ENCODE peak calls at places on chromosomes 4 and X, in eight cellular contexts. J, Y, A, L, O, Z, X and Q are unnamed samples.

GRCh38 chr4:67087897-67088296 is 457.4 kb downstream of the CENPC start:
- DNase-seq in J (no peak), Y (no peak), A (peak), L (peak), O (no peak), Z (peak), X (peak), Q (peak)

GRCh38 chr4:20760053-20760452 is 59.8 kb downstream of the PACRGL start:
- DNase-seq in J (no peak), Y (no peak), A (peak), L (no peak), O (no peak), Z (no peak), X (no peak), Q (no peak)

GRCh38 chrX:41116948-41117347 is 31.7 kb downstream of the USP9X start:
- DNase-seq in J (no peak), Y (no peak), A (no peak), L (peak), O (no peak), Z (no peak), X (peak), Q (no peak)

GRCh38 chrX:115898382-115899001 is 272.1 kb upstream of the AGTR2 start:
- DNase-seq in J (no peak), Y (peak), A (peak), L (peak), O (peak), Z (peak), X (no peak), Q (no peak)

GRCh38 chrX:102745513-102746133 is 25.1 kb downstream of the GPRASP3 start:
- DNase-seq in J (no peak), Y (no peak), A (no peak), L (no peak), O (peak), Z (no peak), X (no peak), Q (no peak)

GRCh38 chr4:91427171-91427570 is 876.6 kb upstream of the GRID2 start:
- DNase-seq in J (no peak), Y (no peak), A (peak), L (no peak), O (no peak), Z (no peak), X (peak), Q (no peak)

GRCh38 chrX:25275159-25275558 is 259.4 kb upstream of the ARX start:
- DNase-seq in J (no peak), Y (no peak), A (peak), L (no peak), O (no peak), Z (no peak), X (no peak), Q (no peak)

GRCh38 chrX:134692990-134693389 is 34.7 kb upstream of the PLAC1 start:
- DNase-seq in J (peak), Y (no peak), A (no peak), L (peak), O (no peak), Z (no peak), X (peak), Q (no peak)

GRCh38 chr4:114378306-114378903 is 220.2 kb upstream of the UGT8 start:
- DNase-seq in J (peak), Y (no peak), A (peak), L (peak), O (no peak), Z (no peak), X (peak), Q (no peak)

GRCh38 chrX:77900688-77901087 is 1.4 kb downstream of the COX7B start:
- DNase-seq in J (no peak), Y (no peak), A (peak), L (no peak), O (no peak), Z (no peak), X (no peak), Q (no peak)

GRCh38 chrX:49155243-49155899 is 7.2 kb upstream of the MAGIX start:
- DNase-seq in J (peak), Y (peak), A (peak), L (peak), O (no peak), Z (peak), X (peak), Q (peak)

GRCh38 chrX:98956014-98956413 is 1454.1 kb downstream of the PCDH19 start:
- DNase-seq in J (no peak), Y (no peak), A (no peak), L (no peak), O (no peak), Z (no peak), X (no peak), Q (no peak)

GRCh38 chrX:49184294-49185061 is 1.7 kb downstream of the PRICKLE3 start:
- DNase-seq in J (peak), Y (peak), A (peak), L (peak), O (peak), Z (peak), X (peak), Q (peak)

GRCh38 chr4:20272411-20272872 is 20.7 kb downstream of the SLIT2 start:
- DNase-seq in J (peak), Y (no peak), A (peak), L (peak), O (no peak), Z (no peak), X (peak), Q (no peak)

GRCh38 chr4:51960486-51960885 is 59.7 kb downstream of the LRRC66 start:
- DNase-seq in J (no peak), Y (no peak), A (peak), L (no peak), O (no peak), Z (no peak), X (peak), Q (no peak)

GRCh38 chr4:13329963-13330362 is 154.2 kb downstream of the RAB28 start:
- DNase-seq in J (peak), Y (no peak), A (peak), L (peak), O (no peak), Z (no peak), X (peak), Q (no peak)

GRCh38 chr4:76950052-76950845 is 697 bp downstream of the SEPTIN11 start:
- DNase-seq in J (no peak), Y (peak), A (peak), L (peak), O (peak), Z (peak), X (no peak), Q (peak)

GRCh38 chr4:10278071-10278470 is 161.5 kb upstream of the WDR1 start:
- DNase-seq in J (no peak), Y (no peak), A (no peak), L (no peak), O (no peak), Z (no peak), X (peak), Q (no peak)

GRCh38 chr4:126455865-126456264 is 1141.1 kb downstream of the FAT4 start:
- DNase-seq in J (no peak), Y (no peak), A (no peak), L (no peak), O (no peak), Z (no peak), X (no peak), Q (no peak)

GRCh38 chrX:40012039-40012799 is 85.5 kb downstream of the BCOR start:
- DNase-seq in J (peak), Y (no peak), A (peak), L (peak), O (peak), Z (no peak), X (peak), Q (no peak)

DNA sequence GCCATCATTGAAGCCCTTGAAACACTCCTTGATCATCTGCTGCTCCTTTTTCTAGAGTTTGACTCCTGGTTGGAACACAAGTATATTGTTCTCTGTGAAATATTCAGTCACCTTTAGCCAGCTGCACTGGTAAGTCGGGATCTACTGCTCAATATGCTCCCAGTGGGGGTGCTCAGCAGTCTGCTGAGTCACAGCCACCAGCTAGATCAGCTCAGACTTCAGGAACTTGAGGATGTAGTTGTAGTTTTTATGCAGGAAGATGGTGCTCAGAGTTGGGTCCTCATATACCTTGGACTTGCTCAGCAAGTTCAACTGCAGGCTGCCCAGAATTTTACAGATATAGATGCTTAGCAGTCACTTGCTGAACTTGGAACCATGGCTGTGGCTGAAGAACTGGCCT is 202.5 kb upstream of the RPL34 start:
- DNase-seq in J (no peak), Y (no peak), A (no peak), L (no peak), O (no peak), Z (no peak), X (peak), Q (no peak)
- TF ChIP-seq CTCF in J (no peak), Y (no peak), A (no peak), L (no peak), O (no peak), Z (no peak), X (no peak), Q (no peak)

DNA sequence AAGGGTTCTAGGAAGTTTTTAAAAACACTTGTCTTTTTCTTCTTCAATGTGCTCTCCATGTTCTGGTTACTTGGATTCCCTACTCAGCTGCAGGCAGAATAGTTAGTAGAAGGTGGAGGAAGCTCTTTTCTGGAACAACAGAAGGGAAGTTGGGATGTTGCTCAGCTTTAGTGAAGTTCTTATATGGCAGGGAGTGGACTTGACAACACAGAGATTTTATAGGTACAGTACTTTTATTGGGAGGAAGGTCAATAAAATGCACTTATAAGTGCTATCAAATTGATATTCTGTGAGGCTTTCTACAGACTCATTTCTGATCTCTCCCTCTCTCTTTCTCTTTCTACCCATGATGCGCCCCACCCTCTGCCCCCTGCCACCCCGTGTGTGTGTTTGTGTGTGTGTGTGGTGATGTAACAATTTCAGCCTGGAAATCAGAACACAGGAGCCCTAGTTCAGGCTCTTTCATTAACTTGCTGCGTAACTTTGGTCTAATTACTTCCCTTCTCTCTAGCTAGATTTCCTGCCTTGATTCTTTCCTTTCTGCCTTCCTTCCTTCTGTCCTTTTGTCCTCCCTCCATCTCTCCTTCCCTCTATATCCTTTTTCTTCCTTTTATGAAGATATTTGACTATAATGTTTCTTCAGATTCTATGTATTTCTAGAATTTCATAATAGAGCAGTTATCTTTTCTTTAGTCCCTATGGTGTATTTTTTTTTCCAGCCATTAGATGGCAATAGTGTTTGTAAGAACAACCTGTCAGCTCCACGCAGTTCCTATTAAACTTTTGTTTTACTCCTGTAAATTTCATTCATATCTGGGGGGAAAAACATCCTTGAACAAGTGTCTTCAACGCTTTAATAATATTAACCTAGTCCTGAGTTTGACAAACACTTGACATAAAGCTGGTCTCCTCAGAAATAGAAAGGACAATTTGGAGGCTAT is 37.1 kb downstream of the HEPH start:
- DNase-seq in J (peak), Y (no peak), A (peak), L (peak), O (peak), Z (no peak), X (peak), Q (no peak)
- TF ChIP-seq CTCF in J (peak), Y (no peak), A (peak), L (peak), O (no peak), Z (no peak), X (no peak), Q (peak)

GRCh38 chr4:74000301-74000700 is 1.8 kb upstream of the CXCL5 start:
- DNase-seq in J (no peak), Y (no peak), A (no peak), L (no peak), O (no peak), Z (no peak), X (no peak), Q (no peak)

DNA sequence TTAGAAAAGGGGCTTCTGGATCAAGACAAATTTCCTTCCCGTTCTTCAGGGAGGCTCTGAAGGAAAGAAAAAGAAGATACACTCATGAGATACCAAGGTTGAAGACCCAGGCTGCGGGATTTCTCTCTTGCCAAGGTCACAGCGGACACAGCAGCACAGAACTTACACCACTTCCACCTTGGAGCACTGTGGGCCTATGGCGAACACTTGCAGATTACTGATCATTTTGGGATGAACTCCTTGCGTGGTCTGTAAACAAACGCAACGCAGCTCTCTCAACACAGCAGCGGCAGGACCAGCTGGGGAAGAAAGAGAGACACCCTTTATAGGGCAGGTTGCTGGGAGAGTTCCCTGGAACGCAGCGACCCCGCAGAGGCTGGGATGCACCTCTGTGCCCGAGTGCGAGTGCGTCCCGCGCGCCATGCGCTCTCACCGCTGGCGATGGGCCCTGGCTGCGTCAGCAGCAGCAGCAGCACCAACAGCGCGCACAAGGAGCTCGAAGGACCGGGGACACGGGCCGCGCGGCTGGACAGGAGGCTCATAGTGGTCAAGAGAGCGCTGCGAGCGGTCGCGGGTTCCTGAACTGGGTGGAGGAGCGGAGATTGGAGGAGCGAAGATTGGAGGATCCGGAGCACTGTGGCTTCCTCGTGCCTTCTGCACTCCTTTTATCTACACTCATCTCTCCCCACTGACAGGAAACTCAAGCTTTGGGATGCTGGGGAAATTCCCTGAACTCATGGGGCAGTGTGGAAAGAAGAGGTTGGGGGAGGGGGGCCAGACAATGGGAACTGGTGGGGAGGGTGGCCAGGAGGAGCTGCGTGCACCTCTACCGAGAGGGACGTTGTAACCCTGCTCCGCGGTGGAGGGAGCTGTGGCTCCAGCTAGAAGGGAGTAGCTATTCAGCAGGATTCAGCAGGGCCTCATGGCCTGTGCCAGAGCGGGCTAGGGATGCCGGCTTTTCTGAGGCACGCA is at the start of gene CXCL5:
- DNase-seq in J (peak), Y (no peak), A (no peak), L (peak), O (no peak), Z (peak), X (peak), Q (peak)
- TF ChIP-seq CTCF in J (no peak), Y (no peak), A (no peak), L (peak), O (no peak), Z (no peak), X (peak), Q (no peak)

GRCh38 chr4:109801099-109801789 is 555 bp downstream of the CFI start:
- DNase-seq in J (no peak), Y (no peak), A (no peak), L (no peak), O (no peak), Z (no peak), X (no peak), Q (no peak)

GRCh38 chr4:109801895-109802319 is at the start of gene CFI:
- DNase-seq in J (peak), Y (no peak), A (peak), L (peak), O (no peak), Z (no peak), X (peak), Q (no peak)

GRCh38 chr4:109809657-109810056 is 5.9 kb upstream of the GAR1 start:
- DNase-seq in J (no peak), Y (no peak), A (no peak), L (no peak), O (no peak), Z (no peak), X (no peak), Q (no peak)

GRCh38 chr4:109798866-109799265 is 2.9 kb downstream of the CFI start:
- DNase-seq in J (no peak), Y (no peak), A (no peak), L (no peak), O (no peak), Z (no peak), X (no peak), Q (no peak)

GRCh38 chr4:109803924-109804571 is 2.2 kb upstream of the CFI start:
- DNase-seq in J (peak), Y (no peak), A (peak), L (peak), O (no peak), Z (peak), X (peak), Q (no peak)
- TF ChIP-seq CTCF in J (peak), Y (peak), A (peak), L (peak), O (no peak), Z (no peak), X (peak), Q (peak)

DNA sequence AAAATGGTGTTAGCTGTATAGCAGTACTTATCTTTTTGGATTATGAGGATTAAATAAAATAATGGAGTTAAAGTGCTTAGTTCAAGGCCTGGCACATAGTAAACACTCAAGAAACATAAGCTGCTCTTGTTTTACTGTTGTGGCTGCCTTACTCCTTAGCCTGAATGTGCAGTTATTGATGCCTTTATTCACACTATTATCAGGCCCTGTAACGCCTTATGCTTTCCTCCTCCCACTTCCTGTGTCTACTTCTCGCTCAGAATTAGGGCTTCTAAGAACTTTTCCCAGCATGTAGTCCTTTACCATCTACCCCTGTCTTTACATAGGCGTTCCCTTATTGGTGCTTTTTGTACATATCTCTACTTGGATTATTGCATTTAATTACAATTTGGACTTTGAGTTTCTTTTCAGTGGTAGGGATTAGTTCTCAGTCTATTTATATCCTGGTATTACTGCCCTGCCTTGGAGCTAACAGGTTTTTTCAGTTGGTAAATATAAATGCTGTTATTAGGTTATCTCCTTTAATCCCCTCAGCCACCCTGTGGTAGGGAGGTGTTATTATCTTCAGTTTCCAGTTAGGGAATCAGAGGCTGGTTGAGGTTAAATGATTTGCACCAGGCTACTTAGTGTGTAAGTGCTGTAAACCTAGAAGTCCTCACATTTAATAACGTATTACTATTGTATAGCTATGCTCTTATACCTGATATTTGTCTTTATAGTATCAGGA is 83.9 kb downstream of the RBPJ start:
- DNase-seq in J (no peak), Y (no peak), A (no peak), L (no peak), O (no peak), Z (no peak), X (no peak), Q (no peak)
- TF ChIP-seq CTCF in J (peak), Y (no peak), A (no peak), L (peak), O (no peak), Z (no peak), X (no peak), Q (peak)

GRCh38 chr4:108081251-108081650 is 87.5 kb downstream of the LEF1 start:
- DNase-seq in J (no peak), Y (no peak), A (no peak), L (no peak), O (no peak), Z (no peak), X (no peak), Q (no peak)

GRCh38 chr4:108078024-108078733 is 88.5 kb downstream of the HADH start:
- DNase-seq in J (no peak), Y (no peak), A (no peak), L (no peak), O (no peak), Z (no peak), X (no peak), Q (no peak)

DNA sequence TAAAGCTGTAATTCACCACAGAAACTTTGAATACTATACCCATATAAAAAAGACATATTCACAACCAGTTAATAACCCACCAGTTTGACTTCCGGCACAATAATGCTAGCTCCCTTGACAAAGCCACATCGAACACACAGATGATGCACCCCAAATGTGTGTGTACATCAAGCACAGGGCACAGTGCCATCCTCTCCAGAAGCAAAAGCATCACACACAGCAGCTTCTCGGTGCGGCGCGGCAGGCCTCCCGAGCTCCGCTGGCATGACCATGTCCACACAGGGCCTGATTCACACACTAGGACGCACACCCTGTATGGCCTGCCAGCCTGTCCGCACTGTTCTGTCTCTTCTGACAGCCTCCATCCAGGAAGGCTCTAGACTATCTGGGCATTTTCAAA is 88.0 kb downstream of the LEF1 start:
- DNase-seq in J (no peak), Y (no peak), A (no peak), L (no peak), O (no peak), Z (no peak), X (no peak), Q (no peak)
- TF ChIP-seq CTCF in J (no peak), Y (no peak), A (no peak), L (no peak), O (no peak), Z (no peak), X (no peak), Q (no peak)